ENCODE peak calls at places on chromosomes 13 and 19, in nine cellular contexts. N is heart right ventricle; M is stimulated activated CD8-positive, alpha-beta memory T cell treated with anti-CD3 and anti-CD28 coated beads, Interleukin-12 subunit alpha, Interleukin-12 subunit beta, amount 100 ng/mL, for 4 hours; I is type B pancreatic cell; Y is activated CD4-positive, alpha-beta T cell treated with anti-CD3 and anti-CD28 coated beads for 4 hours; J is trophoblast cell; K is kidney epithelial cell; P is RWPE1; B is thoracic aorta. X is an unnamed sample.

GRCh38 chr13:73421310-73421912 is 362.6 kb downstream of the KLF5 start:
- DNase-seq in N (no peak), M (no peak), K (peak), B (no peak), J (no peak), Y (no peak), I (no peak), P (peak), X (peak)

GRCh38 chr13:67230774-67231480 is 791 bp upstream of the PCDH9 start:
- DNase-seq in K (no peak), Y (peak), B (no peak), J (no peak), N (peak), P (peak), M (peak), I (peak), X (peak)

GRCh38 chr19:33444238-33444992 is 70.9 kb downstream of the CEBPG start:
- DNase-seq in P (no peak), M (no peak), I (no peak), Y (no peak), N (no peak), B (no peak), K (no peak), J (no peak), X (no peak)

GRCh38 chr13:32031815-32032345 is 306 bp downstream of the FRY start:
- DNase-seq in I (no peak), J (no peak), K (no peak), M (no peak), P (no peak), N (no peak), B (no peak), Y (no peak), X (no peak)

GRCh38 chr19:54155694-54156093 is 3.8 kb downstream of the LENG1 start:
- DNase-seq in M (no peak), J (no peak), Y (no peak), B (no peak), N (no peak), K (no peak), I (no peak), P (no peak), X (no peak)

GRCh38 chr13:54004026-54004699 is 975.5 kb downstream of the OLFM4 start:
- DNase-seq in J (no peak), P (no peak), M (no peak), I (no peak), N (no peak), K (no peak), Y (no peak), B (no peak), X (no peak)

GRCh38 chr13:74128171-74128767 is 5.9 kb downstream of the KLF12 start:
- DNase-seq in M (no peak), K (no peak), Y (peak), J (no peak), N (no peak), P (no peak), B (no peak), I (no peak), X (no peak)

GRCh38 chr19:47107953-47108746 is 5.4 kb downstream of the ZC3H4 start:
- DNase-seq in N (no peak), B (no peak), J (no peak), Y (no peak), I (no peak), K (no peak), P (no peak), M (no peak), X (no peak)

GRCh38 chr19:14248578-14249011 is 42.6 kb upstream of the ADGRL1 start:
- DNase-seq in I (peak), J (no peak), K (no peak), N (peak), Y (peak), M (peak), B (no peak), P (no peak), X (peak)

GRCh38 chr19:49890349-49891311 is 6.1 kb downstream of the IL4I1 start:
- DNase-seq in P (peak), Y (peak), N (no peak), M (peak), I (no peak), K (no peak), B (no peak), J (peak), X (peak)

GRCh38 chr13:97932006-97932405 is 21.5 kb upstream of the IPO5 start:
- DNase-seq in P (no peak), N (no peak), B (no peak), I (no peak), K (no peak), M (no peak), J (no peak), Y (no peak), X (no peak)

GRCh38 chr19:8361921-8362793 is 1.8 kb upstream of the ANGPTL4 start:
- DNase-seq in M (no peak), N (peak), Y (no peak), K (peak), P (peak), I (no peak), J (peak), B (peak), X (peak)

GRCh38 chr19:55342044-55342531 is 2.4 kb downstream of the KMT5C start:
- DNase-seq in M (no peak), I (no peak), K (no peak), N (no peak), B (no peak), P (no peak), Y (no peak), J (no peak), X (no peak)

GRCh38 chr13:94210826-94211225 is 268.7 kb downstream of the DCT start:
- DNase-seq in B (no peak), N (no peak), K (no peak), I (no peak), P (no peak), Y (no peak), J (no peak), M (no peak), X (no peak)

GRCh38 chr19:53432088-53432661 is 391 bp downstream of the ZNF761 start:
- DNase-seq in K (no peak), B (no peak), N (peak), Y (no peak), I (no peak), M (no peak), J (no peak), P (peak), X (no peak)

GRCh38 chr19:50371914-50372475 is 4.3 kb upstream of the NR1H2 start:
- DNase-seq in I (no peak), Y (no peak), J (no peak), M (no peak), N (no peak), K (no peak), P (no peak), B (no peak), X (no peak)

GRCh38 chr13:110698689-110699088 is 7.2 kb downstream of the CARS2 start:
- DNase-seq in J (no peak), N (no peak), K (no peak), I (no peak), M (no peak), Y (no peak), P (no peak), B (no peak), X (no peak)

GRCh38 chr13:73273737-73274136 is 214.9 kb downstream of the KLF5 start:
- DNase-seq in N (no peak), P (peak), I (no peak), B (no peak), M (no peak), K (peak), J (peak), Y (no peak), X (no peak)

GRCh38 chr13:65470781-65471180 is 1759.4 kb downstream of the PCDH9 start:
- DNase-seq in I (no peak), Y (no peak), J (no peak), P (no peak), M (no peak), B (no peak), N (no peak), K (no peak), X (no peak)

GRCh38 chr19:51687791-51688664 is 5.1 kb upstream of the SPACA6 start:
- DNase-seq in J (peak), Y (no peak), B (peak), M (no peak), N (peak), K (no peak), I (no peak), P (peak), X (peak)

GRCh38 chr13:72204291-72204690 is 337.3 kb upstream of the DACH1 start:
- DNase-seq in K (no peak), Y (no peak), N (no peak), J (peak), P (peak), I (no peak), M (no peak), B (no peak), X (peak)

GRCh38 chr19:29533578-29534544 is 8.1 kb downstream of the VSTM2B start:
- DNase-seq in Y (no peak), P (no peak), N (no peak), I (peak), J (no peak), M (no peak), B (no peak), K (no peak), X (no peak)

GRCh38 chr13:66794340-66795031 is 435.6 kb downstream of the PCDH9 start:
- DNase-seq in I (no peak), N (no peak), J (no peak), B (no peak), Y (no peak), M (no peak), P (no peak), K (no peak), X (no peak)

GRCh38 chr19:39533791-39534190 is 1.1 kb upstream of the EID2B start:
- DNase-seq in M (no peak), J (no peak), P (no peak), Y (no peak), K (no peak), I (no peak), N (no peak), B (no peak), X (no peak)

GRCh38 chr13:35630551-35631275 is 154.2 kb upstream of the MAB21L1 start:
- DNase-seq in I (no peak), J (peak), P (peak), K (peak), M (no peak), B (no peak), N (no peak), Y (no peak), X (peak)

GRCh38 chr19:37970699-37971098 is 63.7 kb downstream of the SIPA1L3 start:
- DNase-seq in K (no peak), Y (no peak), J (no peak), N (no peak), P (no peak), I (no peak), M (no peak), B (no peak), X (no peak)

GRCh38 chr13:22053053-22053452 is 382.2 kb downstream of the FGF9 start:
- DNase-seq in Y (no peak), P (no peak), K (no peak), I (no peak), M (no peak), B (no peak), N (no peak), J (no peak), X (no peak)

GRCh38 chr13:97976551-97977375 is 23.3 kb downstream of the IPO5 start:
- DNase-seq in Y (peak), M (no peak), I (peak), N (peak), P (peak), K (no peak), J (peak), B (peak), X (peak)

GRCh38 chr13:72141845-72142470 is 275.0 kb upstream of the DACH1 start:
- DNase-seq in I (no peak), K (no peak), P (no peak), J (no peak), N (no peak), Y (no peak), M (no peak), B (no peak), X (no peak)

GRCh38 chr13:93233997-93234416 is 7.4 kb downstream of the GPC6 start:
- DNase-seq in I (no peak), N (no peak), B (no peak), J (no peak), M (no peak), P (no peak), Y (no peak), K (no peak), X (no peak)

GRCh38 chr13:51562011-51562671 is 22.1 kb upstream of the WDFY2 start:
- DNase-seq in J (no peak), B (no peak), N (no peak), P (no peak), Y (no peak), I (no peak), M (no peak), K (no peak), X (no peak)